ENCODE peak calls at places on chromosomes 4 and X, in four cellular contexts. S is fibroblast of lung, Q is right lobe of liver, O is body of pancreas. W is an unnamed sample.

GRCh38 chrX:3550871-3551270 is 162.6 kb downstream of the PRKX start:
- DNase-seq in S (no peak), Q (no peak), O (no peak), W (no peak)

GRCh38 chr4:59537231-59537886 is 1662.8 kb upstream of the ADGRL3 start:
- DNase-seq in S (no peak), Q (no peak), O (no peak), W (no peak)

GRCh38 chr4:136121431-136121830 is 1410.9 kb downstream of the PCDH18 start:
- DNase-seq in S (no peak), Q (no peak), O (no peak), W (no peak)

GRCh38 chrX:19046343-19047215 is 62.7 kb upstream of the PHKA2 start:
- DNase-seq in S (peak; percentile 21), Q (no peak), O (no peak), W (no peak)

GRCh38 chrX:82218361-82218760 is 1016.5 kb downstream of the SH3BGRL start:
- DNase-seq in S (peak; percentile 5), Q (no peak), O (no peak), W (no peak)

GRCh38 chr4:75172551-75172950 is 239.6 kb downstream of the PARM1 start:
- DNase-seq in S (no peak), Q (no peak), O (no peak), W (no peak)

GRCh38 chr4:109231331-109231730 is 71.1 kb downstream of the COL25A1 start:
- DNase-seq in S (no peak), Q (no peak), O (no peak), W (no peak)

GRCh38 chr4:64935469-64936001 is 526.3 kb upstream of the TECRL start:
- DNase-seq in S (no peak), Q (no peak), O (no peak), W (no peak)

GRCh38 chr4:127383666-127384065 is 249.1 kb upstream of the INTU start:
- DNase-seq in S (no peak), Q (no peak), O (no peak), W (no peak)

GRCh38 chr4:108148316-108148715 is 20.4 kb downstream of the LEF1 start:
- DNase-seq in S (no peak), Q (no peak), O (no peak), W (no peak)

GRCh38 chr4:4388418-4388817 is 1.5 kb downstream of the NSG1 start:
- DNase-seq in S (no peak), Q (no peak), O (no peak), W (no peak)

GRCh38 chr4:182556576-182556975 is 313.4 kb downstream of the TENM3 start:
- DNase-seq in S (peak; percentile 9), Q (no peak), O (no peak), W (no peak)

GRCh38 chrX:54786972-54787371 is 11.1 kb downstream of the ITIH6 start:
- DNase-seq in S (no peak), Q (no peak), O (peak; percentile 47), W (no peak)

GRCh38 chr4:176601156-176601555 is 191.6 kb downstream of the VEGFC start:
- DNase-seq in S (no peak), Q (no peak), O (no peak), W (no peak)

GRCh38 chrX:12065251-12065650 is 73.0 kb upstream of the FRMPD4 start:
- DNase-seq in S (peak; percentile 27), Q (no peak), O (no peak), W (no peak)

GRCh38 chrX:148567229-148567628 is 66.8 kb downstream of the AFF2 start:
- DNase-seq in S (peak; percentile 27), Q (no peak), O (no peak), W (no peak)

GRCh38 chr4:5972571-5972970 is 45.7 kb downstream of the C4orf50 start:
- DNase-seq in S (no peak), Q (no peak), O (no peak), W (peak; percentile 29)

GRCh38 chrX:134732676-134733075 is 74.4 kb upstream of the PLAC1 start:
- DNase-seq in S (no peak), Q (no peak), O (no peak), W (no peak)

GRCh38 chrX:118577041-118577440 is 81.4 kb downstream of the DOCK11 start:
- DNase-seq in S (no peak), Q (peak; percentile 59), O (peak; percentile 74), W (no peak)

GRCh38 chr4:150578745-150579470 is 3.0 kb upstream of the MAB21L2 start:
- DNase-seq in S (peak; percentile 55), Q (peak; percentile 34), O (peak; percentile 15), W (no peak)

GRCh38 chrX:1661922-1662221 is 47.0 kb downstream of the ASMT start:
- DNase-seq in S (no peak), Q (no peak), O (no peak), W (no peak)
- H3K4me3 ChIP-seq in S (no peak overlapping the region), Q (no peak overlapping the region), O (no peak overlapping the region), W (no peak overlapping the region)

GRCh38 chrX:47156611-47157520 is 11.8 kb downstream of the RBM10 start:
- DNase-seq in S (no peak), Q (no peak), O (no peak), W (no peak)

GRCh38 chrX:47146121-47146935 is 1.3 kb downstream of the RBM10 start:
- DNase-seq in S (no peak), Q (no peak), O (peak; percentile 30), W (no peak)

GRCh38 chrX:47146936-47147859 is 2.2 kb downstream of the RBM10 start:
- DNase-seq in S (no peak), Q (no peak), O (no peak), W (no peak)

GRCh38 chrX:47148946-47149345 is 3.9 kb downstream of the RBM10 start:
- DNase-seq in S (no peak), Q (no peak), O (no peak), W (no peak)

GRCh38 chrX:47151428-47151827 is 6.4 kb downstream of the RBM10 start:
- DNase-seq in S (no peak), Q (no peak), O (no peak), W (no peak)
- H3K36me3 ChIP-seq in S (no peaks in the 10 kb centered on the region), Q (no peaks in the 10 kb centered on the region), O (no peaks in the 10 kb centered on the region), W (peaks cover 33% of the 10 kb centered on the region)

GRCh38 chrX:10992110-10992509 is 119.0 kb upstream of the HCCS start:
- DNase-seq in S (no peak), Q (no peak), O (no peak), W (no peak)
- H3K4me3 ChIP-seq in S (no peak overlapping the region), Q (no peak overlapping the region), O (no peak overlapping the region), W (no peak overlapping the region)

GRCh38 chr4:14809203-14809602 is 193.1 kb upstream of the CPEB2 start:
- DNase-seq in S (no peak), Q (no peak), O (no peak), W (no peak)

GRCh38 chr4:14810121-14810520 is 192.2 kb upstream of the CPEB2 start:
- DNase-seq in S (no peak), Q (no peak), O (no peak), W (no peak)

GRCh38 chr4:14807857-14808256 is 194.4 kb upstream of the CPEB2 start:
- DNase-seq in S (no peak), Q (no peak), O (no peak), W (no peak)

GRCh38 chr4:14812101-14812500 is 190.2 kb upstream of the CPEB2 start:
- DNase-seq in S (no peak), Q (no peak), O (no peak), W (no peak)

GRCh38 chr4:14810568-14810967 is 191.7 kb upstream of the CPEB2 start:
- DNase-seq in S (no peak), Q (no peak), O (no peak), W (no peak)
- H3K36me3 ChIP-seq in S (no peaks in the 10 kb centered on the region), Q (no peaks in the 10 kb centered on the region), O (no peaks in the 10 kb centered on the region), W (no peaks in the 10 kb centered on the region)

DNA sequence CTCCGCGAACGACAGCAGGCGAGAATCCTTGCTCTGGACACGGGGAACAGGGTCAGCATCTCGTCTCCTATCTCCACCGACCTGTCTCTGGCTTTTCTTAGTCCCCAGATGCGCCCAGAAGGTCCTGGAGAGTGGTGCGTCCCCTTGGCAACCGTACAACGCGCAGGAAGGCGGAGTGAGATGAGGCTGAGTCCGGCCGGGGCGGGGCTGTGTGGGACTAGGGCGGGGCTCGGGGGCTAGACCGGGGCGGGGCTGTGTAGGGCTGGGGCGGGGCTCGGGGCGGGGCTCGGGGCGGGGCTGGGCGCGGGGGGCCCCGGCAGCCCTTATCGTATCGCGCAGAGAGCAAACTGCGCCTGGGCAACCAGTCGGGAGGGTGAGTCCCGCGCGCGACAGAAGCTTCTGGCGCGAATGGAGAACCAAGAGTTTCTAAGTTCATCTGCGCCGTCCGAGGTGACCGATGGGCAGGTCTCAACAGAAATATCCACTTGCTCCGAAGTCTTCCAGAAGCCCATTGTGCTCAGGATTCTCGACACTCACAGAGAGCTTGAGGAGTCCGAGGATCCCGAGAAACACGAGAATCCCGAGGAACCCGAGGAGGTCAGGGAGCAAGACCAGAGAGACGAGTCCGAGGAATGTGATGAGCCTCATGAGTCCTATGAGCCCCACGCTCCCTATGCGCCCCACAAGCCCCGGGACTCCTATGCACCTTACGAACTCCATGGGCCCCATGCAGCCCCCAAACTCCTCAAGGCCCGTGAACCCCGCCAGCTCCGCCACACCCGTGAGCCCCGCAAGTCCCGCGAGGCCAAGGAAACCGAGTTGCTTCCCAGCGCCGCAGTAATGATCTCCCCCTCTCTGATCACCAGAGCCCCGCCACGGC is 24.9 kb downstream of the ARL9 start:
- DNase-seq in S (peak; percentile 77), Q (peak; percentile 87), O (peak; percentile 87), W (peak; percentile 84)
- H3K4me3 ChIP-seq in S (peak overlapping the region; percentile 50), Q (peak overlapping the region; percentile 33), O (peak overlapping the region; percentile 52), W (peak overlapping the region; percentile 51)

GRCh38 chr4:31130930-31131329 is 410.8 kb downstream of the PCDH7 start:
- DNase-seq in S (no peak), Q (no peak), O (no peak), W (no peak)

GRCh38 chr4:31124008-31124645 is 404.0 kb downstream of the PCDH7 start:
- DNase-seq in S (no peak), Q (no peak), O (no peak), W (no peak)

GRCh38 chr4:31125496-31125895 is 405.3 kb downstream of the PCDH7 start:
- DNase-seq in S (no peak), Q (no peak), O (no peak), W (no peak)

GRCh38 chr4:31125061-31125460 is 404.9 kb downstream of the PCDH7 start:
- DNase-seq in S (no peak), Q (no peak), O (no peak), W (no peak)
- H3K36me3 ChIP-seq in S (no peaks in the 10 kb centered on the region), Q (no peaks in the 10 kb centered on the region), O (no peaks in the 10 kb centered on the region), W (no peaks in the 10 kb centered on the region)

DNA sequence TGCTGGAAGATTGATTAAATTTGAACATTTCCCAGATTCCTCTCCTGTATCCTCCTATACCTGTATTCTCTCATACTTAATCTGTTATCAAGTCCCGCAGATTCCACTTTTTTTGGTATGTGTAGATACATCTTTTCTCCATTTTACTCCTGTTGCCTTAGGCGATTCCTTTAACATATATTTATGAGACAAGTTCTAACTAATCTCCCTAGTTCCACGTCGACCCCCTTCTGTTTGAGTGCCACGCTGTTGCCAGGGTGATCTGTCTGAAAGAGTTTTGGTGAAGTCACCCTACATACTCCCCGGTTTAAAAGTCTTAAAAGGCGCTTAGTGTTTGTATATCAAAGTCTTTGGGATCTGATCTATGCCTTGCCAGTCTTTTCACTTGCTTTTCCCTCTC is 2.4 kb downstream of the HNRNPH2 start:
- DNase-seq in S (no peak), Q (no peak), O (no peak), W (no peak)
- H3K4me3 ChIP-seq in S (peak overlapping the region; percentile 80), Q (no peak overlapping the region), O (no peak overlapping the region), W (peak overlapping the region; percentile 7)

GRCh38 chr4:56986952-56987351 is 8.3 kb downstream of the POLR2B start:
- DNase-seq in S (no peak), Q (no peak), O (no peak), W (no peak)
- H3K36me3 ChIP-seq in S (peaks cover 8% of the 10 kb centered on the region), Q (no peaks in the 10 kb centered on the region), O (peaks cover 4% of the 10 kb centered on the region), W (peaks cover 72% of the 10 kb centered on the region)